ENCODE peak calls at places on chromosomes 2 and 18, in seven cellular contexts. F, L, T, Y, J, P and O are unnamed samples.

GRCh38 chr2:3178206-3179031 is 199.2 kb downstream of the EIPR1 start:
- DNase-seq in F (no peak), L (no peak), T (no peak), Y (no peak), J (no peak), P (no peak), O (no peak)

GRCh38 chr2:38345323-38346038 is 31.6 kb downstream of the ATL2 start:
- DNase-seq in F (no peak), L (no peak), T (no peak), Y (no peak), J (no peak), P (no peak), O (no peak)

GRCh38 chr2:85430780-85431601 is 12.5 kb downstream of the SH2D6 start:
- DNase-seq in F (no peak), L (no peak), T (no peak), Y (no peak), J (no peak), P (no peak), O (no peak)

GRCh38 chr2:39447266-39448168 is 10.4 kb upstream of the MAP4K3 start:
- DNase-seq in F (no peak), L (peak; percentile 55), T (no peak), Y (peak; percentile 24), J (no peak), P (no peak), O (no peak)

GRCh38 chr2:1717129-1717528 is 27.2 kb downstream of the PXDN start:
- DNase-seq in F (peak; percentile 76), L (no peak), T (no peak), Y (no peak), J (no peak), P (peak; percentile 99), O (no peak)

GRCh38 chr2:99609851-99610381 is 120.1 kb upstream of the REV1 start:
- DNase-seq in F (no peak), L (no peak), T (no peak), Y (no peak), J (no peak), P (peak; percentile 5), O (no peak)

GRCh38 chr2:47172156-47172921 is 17.2 kb upstream of the STPG4 start:
- DNase-seq in F (no peak), L (no peak), T (no peak), Y (no peak), J (no peak), P (no peak), O (no peak)

GRCh38 chr2:240997856-240998705 is at the start of gene SNED1:
- DNase-seq in F (peak; percentile 48), L (peak; percentile 66), T (no peak), Y (peak; percentile 66), J (peak; percentile 58), P (peak; percentile 54), O (peak; percentile 20)

GRCh38 chr2:202140522-202141292 is 67.7 kb downstream of the KIAA2012 start:
- DNase-seq in F (peak; percentile 79), L (no peak), T (peak; percentile 54), Y (peak; percentile 67), J (no peak), P (no peak), O (no peak)

GRCh38 chr18:75784413-75784812 is 356.9 kb upstream of the SMIM21 start:
- DNase-seq in F (no peak), L (no peak), T (no peak), Y (no peak), J (no peak), P (no peak), O (no peak)

GRCh38 chr2:162232027-162232426 is 11.2 kb downstream of the FAP start:
- DNase-seq in F (no peak), L (no peak), T (no peak), Y (no peak), J (no peak), P (peak; percentile 44), O (no peak)

GRCh38 chr2:72993147-72993546 is 75.8 kb downstream of the EMX1 start:
- DNase-seq in F (no peak), L (peak; percentile 16), T (no peak), Y (peak; percentile 13), J (peak; percentile 89), P (no peak), O (no peak)

GRCh38 chr18:39453882-39454281 is 1888.3 kb upstream of the CELF4 start:
- DNase-seq in F (peak; percentile 61), L (peak; percentile 48), T (no peak), Y (peak; percentile 65), J (no peak), P (peak; percentile 46), O (no peak)
- H3K4me3 ChIP-seq in F (peak overlapping the region; percentile 32), L (no peak overlapping the region), T (no peak overlapping the region), Y (peak overlapping the region; percentile 42), J (no peak overlapping the region), P (no peak overlapping the region), O (no peak overlapping the region)

GRCh38 chr2:41496908-41497307 is 550.9 kb upstream of the PKDCC start:
- DNase-seq in F (no peak), L (no peak), T (no peak), Y (no peak), J (no peak), P (no peak), O (no peak)
- TF ChIP-seq CTCF in F (peak; percentile 12), L (peak; percentile 31), T (peak; percentile 42), Y (no peak), J (peak; percentile 28), P (peak; percentile 26), O (no peak)

GRCh38 chr2:232744963-232745362 is 31.4 kb downstream of the KCNJ13 start:
- DNase-seq in F (no peak), L (no peak), T (no peak), Y (no peak), J (no peak), P (no peak), O (no peak)
- H3K4me3 ChIP-seq in F (no peak overlapping the region), L (no peak overlapping the region), T (no peak overlapping the region), Y (no peak overlapping the region), J (no peak overlapping the region), P (no peak overlapping the region), O (no peak overlapping the region)

DNA sequence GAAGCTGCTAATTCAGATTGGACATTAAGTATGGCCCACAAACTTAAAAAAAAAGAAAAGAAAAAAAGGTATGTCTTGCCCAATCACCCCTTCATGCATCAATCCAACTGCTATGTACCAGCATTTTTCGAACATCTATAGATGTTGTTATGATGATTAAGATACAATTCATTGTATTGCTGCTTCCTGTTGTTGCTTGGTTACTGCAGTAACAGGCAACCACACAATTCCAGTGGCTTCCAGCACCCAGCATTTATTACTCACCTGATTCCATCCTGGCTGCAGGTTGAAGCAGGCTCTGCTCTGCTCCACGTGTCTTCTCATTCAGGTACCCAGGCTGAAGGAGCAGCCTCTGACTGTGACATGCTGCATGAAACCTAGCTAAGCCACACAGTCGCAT is 196.9 kb downstream of the INO80D start:
- DNase-seq in F (peak; percentile 57), L (peak; percentile 24), T (no peak), Y (peak; percentile 12), J (peak; percentile 3), P (peak; percentile 98), O (no peak)
- TF ChIP-seq CTCF in F (no peak), L (no peak), T (no peak), Y (no peak), J (no peak), P (no peak), O (no peak)

GRCh38 chr18:5155180-5155906 is 41.7 kb downstream of the AKAIN1 start:
- DNase-seq in F (no peak), L (no peak), T (no peak), Y (no peak), J (no peak), P (no peak), O (no peak)
- H3K4me3 ChIP-seq in F (no peak overlapping the region), L (no peak overlapping the region), T (no peak overlapping the region), Y (no peak overlapping the region), J (no peak overlapping the region), P (no peak overlapping the region), O (no peak overlapping the region)

GRCh38 chr2:28592481-28592880 is 96.6 kb downstream of the PLB1 start:
- DNase-seq in F (no peak), L (no peak), T (no peak), Y (no peak), J (no peak), P (no peak), O (no peak)

GRCh38 chr2:28593356-28593755 is 97.5 kb downstream of the PLB1 start:
- DNase-seq in F (no peak), L (no peak), T (no peak), Y (no peak), J (no peak), P (no peak), O (no peak)

GRCh38 chr2:28594029-28594368 is 98.1 kb downstream of the PLB1 start:
- DNase-seq in F (no peak), L (no peak), T (no peak), Y (no peak), J (no peak), P (no peak), O (no peak)

GRCh38 chr2:28595323-28595722 is 99.5 kb downstream of the PLB1 start:
- DNase-seq in F (no peak), L (no peak), T (no peak), Y (no peak), J (no peak), P (no peak), O (no peak)

GRCh38 chr2:28594369-28595108 is 98.7 kb downstream of the PLB1 start:
- DNase-seq in F (peak; percentile 79), L (peak; percentile 81), T (peak; percentile 66), Y (peak; percentile 82), J (peak; percentile 90), P (peak; percentile 94), O (peak; percentile 28)
- TF ChIP-seq CTCF in F (peak; percentile 84), L (peak; percentile 86), T (peak; percentile 81), Y (peak; percentile 83), J (peak; percentile 97), P (peak; percentile 79), O (peak; percentile 82)